ENCODE peak calls at places on chromosomes 12 and 14, in four cellular contexts. One of them, this sample, is unnamed.

GRCh38 chr14:34035177-34035933 is 84.5 kb upstream of the EGLN3 start:
- DNase-seq in left ventricle myocardium inferior: peak; percentile 74
- DNase-seq in K562: no peak
- DNase-seq in mucosa of descending colon: peak; percentile 75
- DNase-seq in this sample: peak; percentile 36

GRCh38 chr12:103387385-103387784 is 108.4 kb downstream of the C12orf42 start:
- DNase-seq in K562: no peak
- DNase-seq in left ventricle myocardium inferior: no peak
- DNase-seq in mucosa of descending colon: no peak
- DNase-seq in this sample: no peak

GRCh38 chr14:84826349-84826748 is 703.6 kb upstream of the FLRT2 start:
- DNase-seq in K562: no peak
- DNase-seq in left ventricle myocardium inferior: no peak
- DNase-seq in mucosa of descending colon: no peak
- DNase-seq in this sample: no peak

GRCh38 chr14:40476005-40476404 is 1043.8 kb upstream of the FBXO33 start:
- DNase-seq in left ventricle myocardium inferior: no peak
- DNase-seq in mucosa of descending colon: no peak
- DNase-seq in K562: no peak
- DNase-seq in this sample: no peak

GRCh38 chr14:97442363-97442762 is 645.2 kb downstream of the VRK1 start:
- DNase-seq in K562: no peak
- DNase-seq in left ventricle myocardium inferior: no peak
- DNase-seq in mucosa of descending colon: no peak
- DNase-seq in this sample: no peak

GRCh38 chr12:47825239-47825639 is 5.5 kb upstream of the HDAC7 start:
- DNase-seq in mucosa of descending colon: no peak
- DNase-seq in left ventricle myocardium inferior: peak; percentile 72
- DNase-seq in K562: no peak
- DNase-seq in this sample: peak; percentile 54

GRCh38 chr14:67420102-67420739 is 8.3 kb upstream of the PLEK2 start:
- DNase-seq in left ventricle myocardium inferior: no peak
- DNase-seq in mucosa of descending colon: no peak
- DNase-seq in K562: peak; percentile 70
- DNase-seq in this sample: no peak

GRCh38 chr14:50312734-50313054 is 570 bp downstream of the DMAC2L start:
- DNase-seq in left ventricle myocardium inferior: no peak
- DNase-seq in mucosa of descending colon: no peak
- DNase-seq in K562: no peak
- DNase-seq in this sample: no peak

GRCh38 chr12:64714551-64714968 is 44.6 kb downstream of the GNS start:
- DNase-seq in left ventricle myocardium inferior: no peak
- DNase-seq in mucosa of descending colon: no peak
- DNase-seq in K562: no peak
- DNase-seq in this sample: no peak

GRCh38 chr12:88665051-88665450 is 84.8 kb upstream of the KITLG start:
- DNase-seq in mucosa of descending colon: no peak
- DNase-seq in K562: no peak
- DNase-seq in left ventricle myocardium inferior: no peak
- DNase-seq in this sample: no peak

GRCh38 chr12:14238224-14238792 is 127.2 kb upstream of the ATF7IP start:
- DNase-seq in K562: no peak
- DNase-seq in mucosa of descending colon: no peak
- DNase-seq in left ventricle myocardium inferior: no peak
- DNase-seq in this sample: no peak

GRCh38 chr12:7361271-7361670 is 57.4 kb downstream of the ACSM4 start:
- DNase-seq in K562: no peak
- DNase-seq in left ventricle myocardium inferior: no peak
- DNase-seq in mucosa of descending colon: no peak
- DNase-seq in this sample: no peak

GRCh38 chr12:54641554-54641953 is 6.6 kb downstream of the DCD start:
- DNase-seq in left ventricle myocardium inferior: no peak
- DNase-seq in K562: no peak
- DNase-seq in mucosa of descending colon: no peak
- DNase-seq in this sample: no peak

GRCh38 chr14:32932921-32933622 is 5.6 kb upstream of the NPAS3 start:
- DNase-seq in K562: no peak
- DNase-seq in mucosa of descending colon: peak; percentile 42
- DNase-seq in left ventricle myocardium inferior: peak; percentile 27
- DNase-seq in this sample: no peak

GRCh38 chr14:32934891-32935633 is 3.6 kb upstream of the NPAS3 start:
- DNase-seq in left ventricle myocardium inferior: no peak
- DNase-seq in K562: no peak
- DNase-seq in mucosa of descending colon: no peak
- DNase-seq in this sample: peak; percentile 21

GRCh38 chr14:32932302-32932920 is 6.3 kb upstream of the NPAS3 start:
- DNase-seq in mucosa of descending colon: no peak
- DNase-seq in K562: no peak
- DNase-seq in left ventricle myocardium inferior: no peak
- DNase-seq in this sample: no peak

GRCh38 chr14:32933943-32934890 is 4.5 kb upstream of the NPAS3 start:
- DNase-seq in mucosa of descending colon: no peak
- DNase-seq in left ventricle myocardium inferior: no peak
- DNase-seq in K562: no peak
- DNase-seq in this sample: peak; percentile 26

DNA sequence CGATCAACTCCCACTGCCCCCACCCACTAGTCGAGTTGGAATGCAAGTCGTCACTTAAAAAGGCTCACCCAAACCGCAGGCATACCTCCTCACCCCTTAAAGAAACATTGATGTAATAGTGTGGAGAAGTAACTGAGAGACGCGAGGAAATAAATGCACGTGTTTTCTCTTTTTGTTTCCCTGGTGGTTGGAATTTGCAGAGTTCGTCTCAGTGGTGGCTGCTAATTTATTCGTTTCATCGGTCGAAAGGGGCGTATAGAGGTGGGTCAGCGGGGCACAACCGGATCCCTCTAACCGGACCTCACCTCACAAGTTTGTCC is 5.1 kb upstream of the NPAS3 start:
- DNase-seq in left ventricle myocardium inferior: no peak
- DNase-seq in mucosa of descending colon: no peak
- DNase-seq in K562: no peak
- DNase-seq in this sample: no peak
- H3K4me3 ChIP-seq in left ventricle myocardium inferior: peak overlapping the region; percentile 70
- H3K4me3 ChIP-seq in mucosa of descending colon: no peak overlapping the region
- H3K4me3 ChIP-seq in K562: no peak overlapping the region
- H3K4me3 ChIP-seq in this sample: peak overlapping the region; percentile 42

DNA sequence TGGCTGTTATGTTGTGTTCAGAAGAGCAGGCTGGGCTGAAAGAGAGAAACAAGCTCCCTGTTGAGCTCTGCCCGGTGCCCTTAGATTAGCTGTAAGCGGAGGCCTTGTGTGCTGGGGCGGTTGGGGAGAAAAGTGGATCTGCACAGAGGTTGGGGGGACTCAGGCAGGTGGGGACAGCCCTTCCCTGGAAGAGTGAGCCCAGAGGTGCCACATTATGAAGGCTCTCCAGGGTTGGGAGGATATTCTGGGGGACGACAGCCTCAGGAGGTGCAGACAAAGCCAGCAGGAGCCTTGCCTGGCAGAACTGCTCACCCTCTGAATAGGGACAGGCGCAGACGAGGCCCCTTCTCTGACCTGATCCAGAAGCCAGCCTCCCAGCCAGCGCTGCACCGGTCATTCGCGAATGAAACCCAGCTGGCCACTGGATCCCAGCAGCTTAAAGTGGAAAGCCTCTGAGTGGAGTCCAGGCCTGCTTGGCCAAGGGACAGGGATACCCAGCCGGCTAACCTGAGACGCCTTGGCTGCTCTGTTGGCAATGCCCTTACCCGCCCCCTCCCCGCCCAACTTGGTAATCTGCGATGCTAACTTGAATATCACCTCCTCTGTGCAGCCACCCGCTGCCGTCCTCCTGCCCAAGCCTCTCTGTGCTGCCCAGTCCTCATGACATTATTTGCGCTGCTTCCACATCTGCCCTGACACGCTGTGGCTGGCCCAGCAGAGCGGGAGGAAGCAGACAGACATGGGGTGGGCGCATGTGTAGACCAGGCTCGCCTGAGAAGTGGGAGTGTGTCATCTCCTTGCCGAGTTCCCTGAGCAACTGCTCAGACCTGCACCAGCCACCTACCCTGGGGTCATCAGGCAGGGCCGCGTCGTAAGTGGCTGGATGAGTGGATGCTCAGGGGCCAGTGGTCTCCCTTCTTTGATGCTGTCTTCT is 5.6 kb downstream of the HIP1R start:
- DNase-seq in K562: no peak
- DNase-seq in left ventricle myocardium inferior: no peak
- DNase-seq in mucosa of descending colon: no peak
- DNase-seq in this sample: no peak
- H3K4me1 ChIP-seq in K562: peaks cover 13% of the 10 kb centered on the region
- H3K4me1 ChIP-seq in left ventricle myocardium inferior: peaks cover 80% of the 10 kb centered on the region
- H3K4me1 ChIP-seq in mucosa of descending colon: peaks cover 42% of the 10 kb centered on the region
- H3K4me1 ChIP-seq in this sample: peaks cover 10% of the 10 kb centered on the region

GRCh38 chr12:108180255-108181094 is 51.4 kb downstream of the WSCD2 start:
- DNase-seq in mucosa of descending colon: no peak
- DNase-seq in left ventricle myocardium inferior: no peak
- DNase-seq in K562: no peak
- DNase-seq in this sample: no peak

GRCh38 chr12:108179305-108179704 is 50.2 kb downstream of the WSCD2 start:
- DNase-seq in left ventricle myocardium inferior: no peak
- DNase-seq in mucosa of descending colon: no peak
- DNase-seq in K562: no peak
- DNase-seq in this sample: no peak

GRCh38 chr12:108185002-108185401 is 55.9 kb downstream of the WSCD2 start:
- DNase-seq in K562: no peak
- DNase-seq in left ventricle myocardium inferior: no peak
- DNase-seq in mucosa of descending colon: no peak
- DNase-seq in this sample: no peak

GRCh38 chr12:108177131-108177530 is 48.0 kb downstream of the WSCD2 start:
- DNase-seq in left ventricle myocardium inferior: no peak
- DNase-seq in mucosa of descending colon: no peak
- DNase-seq in K562: no peak
- DNase-seq in this sample: no peak

GRCh38 chr12:108181095-108181454 is 52.0 kb downstream of the WSCD2 start:
- DNase-seq in left ventricle myocardium inferior: no peak
- DNase-seq in mucosa of descending colon: no peak
- DNase-seq in K562: no peak
- DNase-seq in this sample: no peak
- H3K4me3 ChIP-seq in left ventricle myocardium inferior: no peak overlapping the region
- H3K4me3 ChIP-seq in mucosa of descending colon: no peak overlapping the region
- H3K4me3 ChIP-seq in K562: no peak overlapping the region
- H3K4me3 ChIP-seq in this sample: no peak overlapping the region

GRCh38 chr14:99578541-99579044 is 25.4 kb downstream of the CCDC85C start:
- DNase-seq in left ventricle myocardium inferior: peak; percentile 55
- DNase-seq in mucosa of descending colon: no peak
- DNase-seq in K562: no peak
- DNase-seq in this sample: no peak

GRCh38 chr14:99579077-99579836 is 24.8 kb downstream of the CCDC85C start:
- DNase-seq in K562: no peak
- DNase-seq in left ventricle myocardium inferior: no peak
- DNase-seq in mucosa of descending colon: peak; percentile 86
- DNase-seq in this sample: no peak

GRCh38 chr14:99575043-99576023 is 28.7 kb downstream of the CCDC85C start:
- DNase-seq in mucosa of descending colon: peak; percentile 91
- DNase-seq in K562: peak; percentile 28
- DNase-seq in left ventricle myocardium inferior: peak; percentile 39
- DNase-seq in this sample: no peak

GRCh38 chr14:99576304-99576703 is 27.7 kb downstream of the CCDC85C start:
- DNase-seq in left ventricle myocardium inferior: no peak
- DNase-seq in mucosa of descending colon: no peak
- DNase-seq in K562: no peak
- DNase-seq in this sample: no peak

DNA sequence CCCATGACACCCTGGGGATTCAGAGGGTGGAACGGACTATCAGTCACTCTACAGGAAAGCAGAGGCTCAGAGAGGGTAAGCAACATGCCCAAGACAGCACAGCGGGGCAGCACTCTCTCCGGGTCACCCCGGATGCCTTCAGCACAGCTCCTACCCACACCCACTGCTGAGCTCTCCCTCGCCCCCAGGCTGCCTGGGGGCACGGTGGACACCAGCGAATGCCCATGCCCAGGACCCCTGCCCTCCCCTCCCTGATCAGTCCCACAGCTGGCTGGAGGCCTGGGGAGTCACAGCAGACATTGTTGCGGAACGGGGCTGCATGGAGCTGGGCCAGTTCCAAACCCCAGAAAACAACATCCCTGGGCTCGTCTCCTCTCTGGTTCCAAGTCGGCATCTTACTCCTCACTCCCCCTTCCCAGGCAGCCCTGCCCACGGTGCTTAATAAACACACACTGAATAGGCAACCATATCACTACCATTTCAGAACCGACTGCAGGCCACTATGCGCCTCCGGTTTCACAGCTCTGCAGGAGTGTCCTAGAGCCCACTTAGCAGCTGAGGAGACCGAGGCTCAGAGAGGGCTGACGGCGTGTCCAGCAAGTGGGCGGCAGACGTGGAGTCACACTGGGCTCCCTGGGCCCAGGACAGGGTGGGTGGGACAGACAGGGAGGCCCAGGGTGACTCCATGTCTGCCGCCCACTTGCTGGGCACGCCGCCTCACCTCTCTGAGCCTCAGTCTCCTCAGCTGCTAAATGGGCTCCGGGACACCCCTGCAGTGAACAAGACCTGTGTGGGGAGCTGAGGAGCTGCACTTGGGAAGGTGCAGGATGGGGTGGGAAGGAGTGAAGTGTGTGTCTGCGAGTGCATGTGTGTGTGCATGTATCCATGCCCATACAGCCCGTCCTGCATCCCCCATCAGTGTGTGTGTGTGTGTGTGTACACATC is 27.0 kb downstream of the CCDC85C start:
- DNase-seq in left ventricle myocardium inferior: no peak
- DNase-seq in K562: no peak
- DNase-seq in mucosa of descending colon: no peak
- DNase-seq in this sample: no peak
- H3K4me1 ChIP-seq in left ventricle myocardium inferior: peaks cover 98% of the 10 kb centered on the region
- H3K4me1 ChIP-seq in K562: peaks cover 12% of the 10 kb centered on the region
- H3K4me1 ChIP-seq in mucosa of descending colon: peaks cover 74% of the 10 kb centered on the region
- H3K4me1 ChIP-seq in this sample: peaks cover 52% of the 10 kb centered on the region

DNA sequence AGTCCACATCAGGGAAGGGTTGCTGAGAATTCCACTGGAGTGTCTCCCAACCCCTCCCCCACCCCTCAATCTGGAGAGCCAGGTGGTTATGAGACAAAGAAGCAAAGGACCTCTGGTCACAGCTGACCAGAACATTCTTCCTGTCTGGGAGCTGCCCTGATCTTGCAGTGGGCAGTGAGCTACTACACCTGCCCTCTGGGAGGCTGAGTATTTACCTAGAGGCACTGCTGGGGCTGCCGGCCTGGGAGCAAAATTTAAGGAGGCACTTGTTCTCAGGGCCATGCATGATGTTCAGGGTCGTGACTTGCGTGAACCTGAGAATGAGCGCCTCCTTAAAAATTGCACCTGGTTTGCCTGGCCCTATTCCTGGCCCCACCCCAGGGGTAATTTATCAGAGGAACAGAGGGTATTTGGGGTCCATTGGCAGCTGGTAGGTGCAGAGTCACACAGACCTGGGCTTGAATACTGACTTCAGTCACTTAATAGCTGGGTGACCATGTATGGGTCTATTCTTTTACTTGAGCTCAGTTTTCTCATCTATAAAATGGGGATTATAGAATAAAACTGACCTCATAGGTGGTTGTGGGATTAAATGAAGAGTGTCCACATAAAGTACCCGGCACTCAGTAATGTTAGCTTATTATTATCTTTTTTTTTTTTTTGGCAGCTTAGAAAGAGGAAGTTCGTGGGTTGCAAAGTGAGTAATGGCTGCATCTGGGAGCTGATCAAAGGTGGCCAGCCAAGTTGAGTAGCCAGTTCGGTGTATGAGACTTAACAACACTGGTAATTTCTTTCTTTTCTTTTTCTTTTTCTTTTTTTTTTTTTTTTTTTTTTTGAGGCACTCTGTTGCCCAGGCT is 107.4 kb upstream of the MED13L start:
- DNase-seq in left ventricle myocardium inferior: no peak
- DNase-seq in mucosa of descending colon: no peak
- DNase-seq in K562: peak; percentile 62
- DNase-seq in this sample: no peak
- H3K4me3 ChIP-seq in left ventricle myocardium inferior: no peak overlapping the region
- H3K4me3 ChIP-seq in mucosa of descending colon: no peak overlapping the region
- H3K4me3 ChIP-seq in K562: no peak overlapping the region
- H3K4me3 ChIP-seq in this sample: no peak overlapping the region

GRCh38 chr14:101711041-101711861 is 50.3 kb upstream of the PPP2R5C start:
- DNase-seq in mucosa of descending colon: no peak
- DNase-seq in K562: peak; percentile 72
- DNase-seq in left ventricle myocardium inferior: no peak
- DNase-seq in this sample: no peak
- H3K4me1 ChIP-seq in mucosa of descending colon: peaks cover 9% of the 10 kb centered on the region
- H3K4me1 ChIP-seq in K562: peaks cover 66% of the 10 kb centered on the region
- H3K4me1 ChIP-seq in left ventricle myocardium inferior: peaks cover 16% of the 10 kb centered on the region
- H3K4me1 ChIP-seq in this sample: no peaks in the 10 kb centered on the region

This sample was measured in testis.